ENCODE peak calls at places on chromosomes 13 and 19, in four cellular contexts. P, G, L and C are unnamed samples.

GRCh38 chr13:59447846-59448620 is 715.7 kb downstream of the DIAPH3 start:
- DNase-seq in P (no peak), G (no peak), L (no peak), C (no peak)

GRCh38 chr19:4542896-4543351 is 3.1 kb upstream of the LRG1 start:
- DNase-seq in P (no peak), L (no peak), G (no peak), C (no peak)

GRCh38 chr19:34094960-34095359 is 77.3 kb upstream of the LSM14A start:
- DNase-seq in P (no peak), G (no peak), L (no peak), C (no peak)

GRCh38 chr13:74062933-74063332 is 71.3 kb downstream of the KLF12 start:
- DNase-seq in P (no peak), G (peak; percentile 80), L (no peak), C (peak; percentile 83)

GRCh38 chr19:7454998-7455397 is 33.8 kb downstream of the PEX11G start:
- DNase-seq in L (no peak), G (no peak), P (no peak), C (no peak)

GRCh38 chr13:73399347-73400216 is 340.8 kb downstream of the KLF5 start:
- DNase-seq in L (peak; percentile 76), G (no peak), P (peak; percentile 24), C (no peak)

GRCh38 chr13:102670130-102670529 is 24.7 kb downstream of the METTL21C start:
- DNase-seq in G (no peak), L (no peak), P (no peak), C (no peak)

GRCh38 chr13:46527237-46527636 is 25.7 kb upstream of the LRCH1 start:
- DNase-seq in L (peak; percentile 44), P (peak; percentile 43), G (no peak), C (no peak)

GRCh38 chr19:7658219-7658686 is 10.6 kb upstream of the RETN start:
- DNase-seq in P (no peak), L (no peak), G (peak; percentile 78), C (peak; percentile 83)

GRCh38 chr13:36817996-36818395 is 1.0 kb upstream of the RFXAP start:
- DNase-seq in L (no peak), P (no peak), G (peak; percentile 33), C (no peak)

GRCh38 chr13:36819064-36819810 is at the start of gene RFXAP:
- DNase-seq in L (peak; percentile 76), G (peak; percentile 96), P (peak; percentile 96), C (peak; percentile 84)

GRCh38 chr13:36819811-36820140 is 754 bp downstream of the RFXAP start:
- DNase-seq in L (peak; percentile 21), G (no peak), P (peak; percentile 19), C (no peak)

GRCh38 chr13:36818483-36819063 is 449 bp upstream of the RFXAP start:
- DNase-seq in G (no peak), L (no peak), P (no peak), C (no peak)

DNA sequence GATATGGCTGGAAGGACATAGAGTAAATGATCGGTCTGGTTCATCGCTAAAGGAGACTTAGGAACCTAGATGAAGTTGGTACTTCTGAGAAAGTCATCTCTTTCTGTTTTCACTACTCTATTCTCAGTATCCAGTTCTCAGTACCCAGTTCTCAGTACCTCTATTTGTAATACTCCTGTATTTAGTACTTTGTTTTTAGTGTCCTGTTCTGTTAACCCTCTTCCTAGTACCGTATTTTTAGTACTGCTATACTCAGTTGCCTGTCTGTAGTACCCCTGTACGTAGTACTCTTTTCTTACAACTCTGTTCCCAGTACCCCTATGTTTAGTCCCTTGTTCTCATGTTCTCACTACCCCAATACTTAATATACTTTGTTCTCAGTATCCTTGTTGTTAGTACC is 1.2 kb downstream of the RFXAP start:
- DNase-seq in G (peak; percentile 27), P (no peak), L (no peak), C (peak; percentile 16)
- TF ChIP-seq EZH2phosphoT487 in G (no peak), P (no peak), L (no peak), C (no peak)

GRCh38 chr19:35249848-35250711 is 1.3 kb downstream of the LSR start:
- DNase-seq in G (no peak), L (no peak), P (no peak), C (no peak)
- H3K27ac ChIP-seq in G (no peak overlapping the region), L (no peak overlapping the region), P (peak overlapping the region; percentile 100), C (no peak overlapping the region)

DNA sequence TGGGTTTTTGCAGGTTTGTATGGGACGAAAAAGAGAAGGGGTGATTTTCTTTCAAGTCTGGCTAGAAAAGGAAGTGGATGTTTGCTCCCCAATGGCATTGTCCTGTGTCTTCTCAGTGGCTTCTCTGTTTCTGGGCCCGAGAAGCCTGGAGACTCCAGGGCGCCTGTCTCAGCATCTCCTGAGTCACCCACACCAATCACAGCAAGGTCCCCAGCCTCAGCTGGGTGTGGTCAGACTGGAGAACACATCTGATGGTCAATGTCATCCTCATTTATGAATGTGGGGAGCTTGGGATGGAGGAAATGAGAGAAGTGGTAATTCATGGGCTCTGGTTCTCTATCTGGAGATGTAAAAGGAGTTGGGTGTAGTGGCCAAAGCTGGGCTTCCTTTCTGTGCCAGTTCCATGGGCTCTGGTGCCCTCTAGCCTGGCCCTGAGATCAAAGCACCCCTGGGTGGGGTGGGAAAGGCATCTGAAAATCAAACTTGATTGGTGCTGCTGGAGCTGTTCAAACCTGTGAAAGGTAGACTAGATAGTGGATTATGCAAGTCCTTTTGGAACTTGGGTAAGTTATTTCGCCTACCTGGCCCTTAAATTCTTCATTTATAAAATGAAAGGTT is 13.4 kb downstream of the RASL11A start:
- DNase-seq in L (peak; percentile 59), G (peak; percentile 53), P (no peak), C (no peak)
- TF ChIP-seq EZH2phosphoT487 in L (no peak), G (no peak), P (no peak), C (no peak)

DNA sequence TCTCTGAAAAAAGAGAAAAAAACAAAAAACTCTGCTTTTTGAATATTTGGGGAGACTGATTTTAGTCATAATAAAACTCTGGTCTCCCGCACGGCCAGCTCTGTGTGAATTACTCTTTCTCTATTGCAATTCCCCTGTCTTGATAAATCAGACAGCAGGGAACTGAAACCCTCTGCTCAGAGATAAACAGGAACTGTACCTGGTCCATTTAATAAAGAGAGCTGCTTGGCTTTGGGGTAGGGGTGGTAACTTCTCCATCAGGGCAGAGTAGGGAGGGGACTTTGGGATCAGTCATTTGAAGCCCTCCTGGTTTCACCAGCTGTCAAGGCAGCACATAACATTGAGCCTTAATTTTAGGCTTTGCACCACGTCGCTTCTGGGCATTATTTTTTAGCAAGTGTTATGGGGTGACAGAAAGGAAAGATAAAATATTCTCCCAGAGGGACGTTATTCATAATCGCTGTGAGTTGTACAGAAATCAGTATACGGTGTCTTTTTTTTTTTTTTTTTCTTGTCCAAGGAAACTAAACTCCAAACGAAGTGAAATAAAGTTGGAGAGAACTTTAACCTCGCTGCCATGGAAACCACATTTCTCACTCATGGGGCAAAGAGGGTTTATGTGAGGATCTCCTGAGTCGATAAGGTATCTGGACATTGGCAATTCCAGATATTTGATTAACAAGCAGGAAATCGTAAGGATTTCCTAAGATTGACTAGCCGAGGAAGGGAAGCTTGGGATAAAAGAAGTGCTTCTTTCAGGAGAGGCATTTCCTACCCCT is 99.0 kb upstream of the MRI1 start:
- DNase-seq in L (no peak), G (peak; percentile 59), P (peak; percentile 31), C (no peak)
- H3K27ac ChIP-seq in L (no peak overlapping the region), G (no peak overlapping the region), P (peak overlapping the region; percentile 65), C (no peak overlapping the region)

GRCh38 chr13:77751513-77752456 is 54.3 kb downstream of the SLAIN1 start:
- DNase-seq in G (peak; percentile 67), P (peak; percentile 65), L (peak; percentile 66), C (peak; percentile 69)
- TF ChIP-seq EZH2phosphoT487 in G (no peak), P (no peak), L (no peak), C (no peak)

GRCh38 chr13:24247016-24247415 is 62.4 kb upstream of the C1QTNF9 start:
- DNase-seq in P (no peak), L (no peak), G (no peak), C (no peak)
- H3K27ac ChIP-seq in P (no peak overlapping the region), L (no peak overlapping the region), G (no peak overlapping the region), C (no peak overlapping the region)

DNA sequence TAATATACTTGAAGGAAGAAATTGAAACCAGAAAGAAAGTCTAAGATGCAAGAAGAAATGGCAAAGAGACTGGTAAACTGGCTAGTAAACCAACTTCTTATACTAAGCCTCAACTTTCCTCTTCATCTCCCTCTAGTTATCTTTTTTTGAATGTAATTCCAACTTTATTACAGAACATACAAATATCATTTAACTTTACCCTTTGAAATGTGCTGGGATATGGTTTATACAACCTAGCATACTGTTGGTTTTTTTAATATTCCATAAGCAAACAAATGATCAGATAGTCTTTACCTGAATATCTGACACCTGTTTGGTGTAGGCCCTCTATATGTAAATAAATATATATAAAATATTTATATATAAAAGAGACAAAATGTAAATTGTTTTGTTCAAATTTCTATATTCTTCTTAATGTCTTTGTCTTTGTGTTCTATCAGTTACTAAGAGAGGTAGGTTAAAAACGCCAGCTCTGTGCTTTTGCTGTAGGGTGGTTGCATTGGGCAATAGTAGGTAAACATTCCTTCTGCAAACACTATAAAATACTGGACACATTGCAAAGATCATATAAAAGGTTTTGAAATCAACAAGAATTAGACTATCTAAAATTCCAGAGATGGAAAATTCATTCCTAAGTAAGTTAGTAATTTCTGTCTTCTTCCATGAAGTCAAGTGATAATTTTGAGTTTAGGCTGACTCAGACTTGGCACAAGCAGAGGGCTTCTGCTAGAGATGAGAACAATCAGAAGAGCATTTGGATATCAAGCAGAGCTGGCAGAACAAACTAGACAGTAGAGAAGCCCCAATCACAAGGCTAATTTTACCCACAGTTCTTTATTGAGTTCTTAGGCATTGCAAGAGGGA is 383.3 kb downstream of the RFC3 start:
- DNase-seq in G (no peak), P (peak; percentile 30), L (peak; percentile 83), C (no peak)
- TF ChIP-seq EZH2phosphoT487 in G (no peak), P (no peak), L (no peak), C (no peak)

DNA sequence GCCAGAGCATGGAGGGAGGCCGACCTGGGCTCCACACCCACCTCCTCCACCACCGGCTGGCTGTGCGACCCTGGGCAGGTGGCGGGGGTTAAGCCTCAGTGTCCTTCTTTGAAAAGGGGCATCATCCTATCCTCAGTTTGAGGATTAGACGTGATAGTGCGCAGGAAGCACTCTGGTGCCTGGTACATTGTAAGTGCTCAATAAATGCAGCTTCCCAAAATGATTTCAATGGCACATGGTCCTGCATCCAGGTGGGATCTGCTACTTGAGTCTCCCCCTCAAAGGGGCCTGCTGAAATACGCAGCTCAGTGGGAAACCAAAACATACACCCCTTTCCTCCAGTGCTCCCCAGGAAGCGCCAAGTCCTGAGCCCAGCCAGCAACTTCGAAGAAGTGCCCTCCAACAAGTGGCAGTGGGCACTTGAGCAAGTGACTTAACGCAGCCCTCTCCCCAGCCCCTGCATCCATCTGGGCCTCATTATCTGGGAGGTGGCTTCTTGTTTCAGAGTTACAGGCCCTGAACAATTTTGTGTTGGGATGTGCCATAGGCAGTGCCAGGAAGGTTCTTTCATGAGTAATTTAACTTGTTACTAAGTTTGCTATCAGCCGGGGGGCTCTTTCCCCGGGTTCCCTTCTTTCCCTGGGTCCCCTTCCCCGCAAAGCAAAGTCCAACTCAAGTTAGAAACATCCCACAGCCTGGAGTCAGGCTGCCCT is 17.9 kb downstream of the ACTN4 start:
- DNase-seq in G (no peak), P (no peak), L (no peak), C (no peak)
- H3K27ac ChIP-seq in G (no peak overlapping the region), P (peak overlapping the region; percentile 85), L (peak overlapping the region; percentile 76), C (no peak overlapping the region)